ENCODE peak calls at places on chromosome 5, in four cellular contexts. K, C, N and T are unnamed samples.

GRCh38 chr5:53962306-53962705 is 348.1 kb downstream of the ARL15 start:
- DNase-seq in C (no peak), K (no peak), N (no peak), T (no peak)

GRCh38 chr5:160353379-160353778 is 17.0 kb downstream of the C1QTNF2 start:
- DNase-seq in C (no peak), N (no peak), K (peak; percentile 27), T (no peak)

GRCh38 chr5:180294401-180294800 is 2.5 kb upstream of the MAPK9 start:
- DNase-seq in C (no peak), N (no peak), K (no peak), T (no peak)

GRCh38 chr5:34625246-34625645 is 30.9 kb upstream of the RAI14 start:
- DNase-seq in K (no peak), N (no peak), C (no peak), T (no peak)

GRCh38 chr5:116396700-116397099 is 177.9 kb downstream of the SEMA6A start:
- DNase-seq in K (no peak), C (no peak), N (no peak), T (no peak)

GRCh38 chr5:92907914-92908606 is 673.0 kb downstream of the NR2F1-AS1 start:
- DNase-seq in C (peak; percentile 81), K (no peak), N (no peak), T (no peak)

GRCh38 chr5:102554728-102555127 is 55.9 kb upstream of the SLCO6A1 start:
- DNase-seq in N (peak; percentile 2), C (peak; percentile 12), K (no peak), T (peak; percentile 6)

GRCh38 chr5:65624570-65625555 is at the start of the genes SHLD3 and TRAPPC13:
- DNase-seq in N (peak; percentile 89), K (peak; percentile 72), C (peak; percentile 88), T (peak; percentile 69)

GRCh38 chr5:109866051-109866450 is 176.3 kb downstream of the MAN2A1 start:
- DNase-seq in C (no peak), K (no peak), N (peak; percentile 6), T (no peak)

GRCh38 chr5:90747175-90747574 is 188.6 kb downstream of the ADGRV1 start:
- DNase-seq in K (no peak), C (no peak), N (peak; percentile 37), T (no peak)

GRCh38 chr5:97388794-97389193 is 205.7 kb upstream of the RIOK2 start:
- DNase-seq in C (no peak), N (no peak), K (no peak), T (no peak)

GRCh38 chr5:129506092-129506491 is 46.0 kb downstream of the ADAMTS19 start:
- DNase-seq in C (no peak), K (no peak), N (no peak), T (no peak)

GRCh38 chr5:18048449-18048848 is 414.2 kb downstream of the TAF11L14 start:
- DNase-seq in N (no peak), C (no peak), K (no peak), T (no peak)

GRCh38 chr5:113147537-113147936 is 170.9 kb downstream of the DCP2 start:
- DNase-seq in C (no peak), K (no peak), N (no peak), T (no peak)

GRCh38 chr5:74895906-74896305 is 29.7 kb upstream of the FAM169A start:
- DNase-seq in K (no peak), C (no peak), N (no peak), T (no peak)

GRCh38 chr5:10161778-10162177 is 87.9 kb downstream of the ATPSCKMT start:
- DNase-seq in K (no peak), C (no peak), N (no peak), T (no peak)

GRCh38 chr5:106827061-106827460 is 843.7 kb downstream of the EFNA5 start:
- DNase-seq in N (no peak), C (no peak), K (no peak), T (no peak)

GRCh38 chr5:77231470-77232138 is 21.1 kb downstream of the PDE8B start:
- DNase-seq in N (no peak), K (no peak), C (no peak), T (no peak)

GRCh38 chr5:73945505-73945904 is 319.5 kb downstream of the ARHGEF28 start:
- DNase-seq in N (peak; percentile 40), K (peak; percentile 63), C (no peak), T (peak; percentile 21)

GRCh38 chr5:19927919-19928318 is 60.1 kb downstream of the CDH18 start:
- DNase-seq in C (peak; percentile 2), N (no peak), K (peak; percentile 52), T (no peak)

GRCh38 chr5:111422245-111422644 is 90.1 kb downstream of the STARD4 start:
- DNase-seq in N (no peak), K (no peak), C (no peak), T (no peak)
- TF ChIP-seq ELF4 in N (no peak), K (no peak), C (no peak), T (no peak)

GRCh38 chr5:37056762-37057161 is 180.2 kb downstream of the NIPBL start:
- DNase-seq in N (no peak), C (no peak), K (no peak), T (no peak)

GRCh38 chr5:37063739-37064138 is 185.4 kb downstream of the CPLANE1 start:
- DNase-seq in N (no peak), C (no peak), K (no peak), T (no peak)

GRCh38 chr5:37055383-37055990 is 178.9 kb downstream of the NIPBL start:
- DNase-seq in N (no peak), K (no peak), C (no peak), T (no peak)

GRCh38 chr5:37064442-37064841 is 184.7 kb downstream of the CPLANE1 start:
- DNase-seq in C (peak; percentile 46), N (no peak), K (no peak), T (no peak)

DNA sequence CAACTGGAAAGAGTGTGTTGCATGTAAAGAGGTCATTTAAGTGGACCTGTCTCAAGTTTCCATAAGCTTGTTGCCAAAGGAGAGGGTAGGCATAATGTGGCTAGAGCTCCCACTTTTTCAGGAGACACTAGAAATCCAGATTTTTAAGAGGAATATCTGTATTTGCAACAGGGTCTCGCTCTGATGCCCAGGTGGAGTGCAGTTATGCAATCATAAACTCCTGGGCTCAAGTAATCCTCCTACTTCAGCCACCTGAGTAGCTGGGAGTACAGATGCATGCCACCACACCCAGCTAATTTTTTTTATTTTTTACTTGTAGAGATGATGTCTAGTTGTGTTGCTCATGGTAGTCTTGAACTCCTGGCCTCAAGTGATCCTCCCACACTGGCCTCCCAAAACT is 183.5 kb downstream of the NIPBL start:
- DNase-seq in K (no peak), N (no peak), C (no peak), T (no peak)
- TF ChIP-seq ELF4 in K (no peak), N (no peak), C (no peak), T (no peak)

DNA sequence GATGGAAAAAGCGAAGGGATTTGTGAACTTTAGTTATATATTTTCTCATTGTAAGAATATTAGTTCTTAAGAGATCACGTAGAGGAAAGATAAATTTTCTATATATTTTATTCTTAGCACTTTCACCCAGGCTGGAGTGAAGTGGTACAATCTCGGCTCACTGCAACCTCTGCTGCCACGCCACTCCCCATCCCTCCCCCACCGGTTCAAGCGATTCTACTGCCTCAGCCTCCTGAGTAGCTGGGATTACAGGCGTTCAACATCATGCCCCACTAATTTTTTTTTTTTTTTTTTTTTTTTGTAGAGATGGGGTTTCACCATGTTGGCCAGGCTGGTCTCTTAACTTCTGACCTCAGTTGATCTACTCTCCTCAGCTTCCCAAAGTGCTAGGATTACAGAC is 42.6 kb downstream of the RAB24 start:
- DNase-seq in N (no peak), K (no peak), C (no peak), T (no peak)
- TF ChIP-seq ELF4 in N (no peak), K (no peak), C (no peak), T (no peak)

GRCh38 chr5:132224721-132225120 is 2.9 kb downstream of the P4HA2 start:
- DNase-seq in C (no peak), K (no peak), N (no peak), T (no peak)

GRCh38 chr5:132227235-132227484 is 493 bp downstream of the P4HA2 start:
- DNase-seq in C (no peak), N (no peak), K (no peak), T (no peak)

GRCh38 chr5:132226516-132227234 is 978 bp downstream of the P4HA2 start:
- DNase-seq in K (no peak), N (no peak), C (no peak), T (no peak)

GRCh38 chr5:132223861-132224260 is 3.8 kb downstream of the P4HA2 start:
- DNase-seq in N (no peak), C (no peak), K (no peak), T (no peak)

DNA sequence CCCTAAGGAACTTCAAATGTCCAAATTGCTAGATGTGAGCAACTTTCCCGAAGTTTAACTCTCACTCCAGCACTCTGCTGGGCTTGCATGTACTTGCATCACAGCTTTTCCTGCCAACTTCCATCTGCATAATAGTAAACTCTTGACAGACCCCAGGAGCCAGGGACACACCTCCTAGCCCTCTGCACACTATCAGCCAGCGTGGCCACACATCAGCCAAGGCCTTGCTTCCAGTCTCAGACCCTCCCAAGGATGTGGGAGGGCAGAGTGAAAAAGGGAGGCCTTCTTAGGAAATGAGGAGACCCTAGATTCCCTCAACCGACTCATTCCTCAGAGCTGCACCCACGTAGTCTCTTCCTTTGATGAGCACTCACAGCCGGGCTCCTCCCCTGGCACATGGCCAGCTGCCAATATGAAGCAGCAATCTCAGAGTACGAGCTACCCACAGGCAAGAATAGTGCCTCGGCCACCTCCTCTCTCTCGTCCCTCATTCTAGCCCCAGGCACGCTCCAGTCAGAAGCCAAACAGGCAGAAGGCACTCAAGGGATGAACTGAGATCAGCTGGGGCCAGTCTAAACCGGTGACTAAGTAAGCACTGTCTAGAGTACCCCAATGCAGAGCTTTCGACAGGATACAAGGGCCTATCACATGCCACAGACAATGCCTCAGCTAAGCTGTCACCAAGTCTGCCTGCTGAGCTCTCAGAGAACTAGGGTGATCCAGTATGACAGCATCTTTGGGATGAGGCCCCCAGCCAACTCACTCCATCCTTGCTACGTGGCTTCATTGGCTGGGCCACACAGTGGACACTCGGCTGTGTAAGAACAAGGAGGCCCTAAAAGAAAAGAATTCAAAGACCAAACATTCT is 2.3 kb downstream of the P4HA2 start:
- DNase-seq in K (no peak), C (no peak), N (peak; percentile 57), T (no peak)
- TF ChIP-seq ELF4 in K (no peak), C (no peak), N (no peak), T (no peak)

DNA sequence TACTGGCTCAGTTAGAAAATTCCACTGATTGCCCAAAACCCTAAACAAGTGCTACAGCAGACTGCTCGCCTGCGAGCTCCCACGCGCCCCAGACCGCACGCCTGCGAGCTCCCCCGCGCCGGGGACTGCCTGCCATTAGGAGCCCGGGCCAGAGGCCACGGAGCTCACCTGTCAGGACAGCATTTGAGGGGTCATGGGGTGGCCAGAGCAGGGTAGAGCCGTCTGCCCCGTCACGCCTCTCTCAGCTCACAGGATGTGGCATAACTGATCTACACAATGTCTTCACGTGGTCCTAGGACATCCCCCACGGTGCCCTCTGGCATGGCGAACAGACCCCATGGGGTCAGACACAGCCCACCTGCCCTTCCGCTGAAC is 29.1 kb upstream of the LRRC14B start:
- DNase-seq in K (peak; percentile 7), N (no peak), C (no peak), T (no peak)
- TF ChIP-seq ELF4 in K (no peak), N (no peak), C (no peak), T (no peak)

GRCh38 chr5:114450516-114450909 is 88.6 kb downstream of the KCNN2 start:
- DNase-seq in C (no peak), K (no peak), N (no peak), T (peak; percentile 9)
- TF ChIP-seq ELF4 in C (no peak), K (no peak), N (no peak), T (no peak)

GRCh38 chr5:39470021-39470420 is 45.2 kb upstream of the DAB2 start:
- DNase-seq in C (no peak), K (no peak), N (no peak), T (no peak)
- TF ChIP-seq ELF4 in C (no peak), K (no peak), N (no peak), T (no peak)